ENCODE peak calls at places on chromosome 2, in four cellular contexts. W is K562, L is GM12892, I is HepG2. P is an unnamed sample.

GRCh38 chr2:42132066-42132965 is 36.8 kb upstream of the EML4 start:
- DNase-seq in W (no peak), L (no peak), I (no peak), P (no peak)

GRCh38 chr2:7826656-7827055 is 855.2 kb upstream of the ID2 start:
- DNase-seq in W (no peak), L (no peak), I (no peak), P (no peak)

GRCh38 chr2:11236335-11236734 is 81.1 kb downstream of the SLC66A3 start:
- DNase-seq in W (peak), L (no peak), I (no peak), P (no peak)

GRCh38 chr2:28343971-28344715 is 48.5 kb upstream of the FOSL2 start:
- DNase-seq in W (no peak), L (no peak), I (no peak), P (no peak)

GRCh38 chr2:3432693-3433338 is 53.3 kb downstream of the TRAPPC12 start:
- DNase-seq in W (no peak), L (no peak), I (no peak), P (no peak)

GRCh38 chr2:61770746-61771145 is 83.1 kb downstream of the FAM161A start:
- DNase-seq in W (no peak), L (no peak), I (no peak), P (no peak)

GRCh38 chr2:99691931-99692330 is 202.1 kb upstream of the REV1 start:
- DNase-seq in W (no peak), L (no peak), I (no peak), P (no peak)

GRCh38 chr2:113157897-113158753 is 15.6 kb upstream of the PSD4 start:
- DNase-seq in W (no peak), L (no peak), I (no peak), P (no peak)

GRCh38 chr2:73386894-73387636 is 1.4 kb downstream of the ALMS1 start:
- DNase-seq in W (no peak), L (no peak), I (no peak), P (no peak)

GRCh38 chr2:165911231-165911630 is 42.3 kb downstream of the TTC21B start:
- DNase-seq in W (no peak), L (no peak), I (no peak), P (no peak)

GRCh38 chr2:55056024-55056521 is 5.8 kb upstream of the RTN4 start:
- DNase-seq in W (peak), L (no peak), I (no peak), P (no peak)

GRCh38 chr2:37371979-37372378 is 27.5 kb downstream of the QPCT start:
- DNase-seq in W (no peak), L (no peak), I (no peak), P (no peak)

GRCh38 chr2:199136681-199137080 is 321.1 kb downstream of the SATB2 start:
- DNase-seq in W (peak), L (no peak), I (no peak), P (no peak)

GRCh38 chr2:128217671-128218070 is 101.0 kb downstream of the HS6ST1 start:
- DNase-seq in W (no peak), L (no peak), I (no peak), P (no peak)

GRCh38 chr2:235257590-235257989 is 236.3 kb upstream of the AGAP1 start:
- DNase-seq in W (no peak), L (no peak), I (no peak), P (no peak)

GRCh38 chr2:74107071-74107470 is 40.6 kb downstream of the BOLA3 start:
- DNase-seq in W (no peak), L (no peak), I (no peak), P (no peak)

GRCh38 chr2:23806665-23807064 is 120.3 kb downstream of the ATAD2B start:
- DNase-seq in W (no peak), L (no peak), I (no peak), P (no peak)

GRCh38 chr2:18440141-18440605 is 120.3 kb downstream of the RDH14 start:
- DNase-seq in W (no peak), L (no peak), I (no peak), P (no peak)

GRCh38 chr2:53519925-53520629 is 247.5 kb upstream of the CHAC2 start:
- DNase-seq in W (no peak), L (no peak), I (no peak), P (no peak)

GRCh38 chr2:9768388-9768787 is 74.9 kb upstream of the TAF1B start:
- DNase-seq in W (peak), L (no peak), I (peak), P (no peak)

GRCh38 chr2:173354073-173354600 is 535 bp upstream of the CDCA7 start:
- DNase-seq in W (peak), L (peak), I (peak), P (peak)

GRCh38 chr2:43521568-43521967 is 74.3 kb downstream of the THADA start:
- DNase-seq in W (no peak), L (no peak), I (no peak), P (no peak)

GRCh38 chr2:237152361-237152760 is 66.7 kb downstream of the COPS8 start:
- DNase-seq in W (no peak), L (no peak), I (no peak), P (no peak)

GRCh38 chr2:54573532-54573915 is 117.4 kb downstream of the SPTBN1 start:
- DNase-seq in W (no peak), L (no peak), I (no peak), P (no peak)

GRCh38 chr2:196335238-196335637 is 163.9 kb upstream of the STK17B start:
- DNase-seq in W (no peak), L (no peak), I (no peak), P (no peak)

GRCh38 chr2:54336136-54336976 is 80.3 kb upstream of the TSPYL6 start:
- DNase-seq in W (no peak), L (no peak), I (no peak), P (no peak)

GRCh38 chr2:172429351-172429968 is 2.1 kb downstream of the ITGA6 start:
- DNase-seq in W (no peak), L (no peak), I (no peak), P (no peak)

GRCh38 chr2:189091253-189091652 is 88.3 kb downstream of the COL5A2 start:
- DNase-seq in W (no peak), L (no peak), I (no peak), P (no peak)

GRCh38 chr2:237441605-237442004 is 27.6 kb upstream of the COL6A3 start:
- DNase-seq in W (no peak), L (no peak), I (no peak), P (no peak)

GRCh38 chr2:128040166-128040771 is 12.4 kb upstream of the SAP130 start:
- DNase-seq in W (no peak), L (no peak), I (no peak), P (no peak)

GRCh38 chr2:439540-440465 is 151.9 kb upstream of the ALKAL2 start:
- DNase-seq in W (no peak), L (no peak), I (no peak), P (no peak)

GRCh38 chr2:120930236-120930635 is 194.6 kb downstream of the GLI2 start:
- DNase-seq in W (no peak), L (no peak), I (no peak), P (no peak)

GRCh38 chr2:234444888-234445287 is 52.0 kb downstream of the ARL4C start:
- DNase-seq in W (no peak), L (no peak), I (no peak), P (no peak)

GRCh38 chr2:98875081-98875728 is 60.8 kb downstream of the CRACDL start:
- DNase-seq in W (no peak), L (no peak), I (no peak), P (no peak)

GRCh38 chr2:241898681-241899270 is 29.2 kb downstream of the RTP5 start:
- DNase-seq in W (no peak), L (no peak), I (no peak), P (no peak)

GRCh38 chr2:224101820-224102630 is 62.9 kb upstream of the SERPINE2 start:
- DNase-seq in W (no peak), L (no peak), I (no peak), P (no peak)

GRCh38 chr2:97816411-97816810 is 103.0 kb downstream of the ZAP70 start:
- DNase-seq in W (no peak), L (no peak), I (no peak), P (no peak)

GRCh38 chr2:239303711-239304532 is 96.9 kb downstream of the HDAC4 start:
- DNase-seq in W (no peak), L (no peak), I (no peak), P (no peak)

GRCh38 chr2:224709276-224709675 is 6.9 kb downstream of the CCDC195 start:
- DNase-seq in W (no peak), L (no peak), I (no peak), P (no peak)

GRCh38 chr2:100759901-100760300 is 60.0 kb upstream of the NPAS2 start:
- DNase-seq in W (no peak), L (no peak), I (no peak), P (no peak)

GRCh38 chr2:100756704-100757103 is 63.2 kb upstream of the NPAS2 start:
- DNase-seq in W (no peak), L (no peak), I (no peak), P (no peak)

GRCh38 chr2:100755441-100755840 is 64.5 kb upstream of the NPAS2 start:
- DNase-seq in W (no peak), L (no peak), I (no peak), P (no peak)

GRCh38 chr2:100754951-100755350 is 65.0 kb upstream of the NPAS2 start:
- DNase-seq in W (no peak), L (no peak), I (no peak), P (no peak)

DNA sequence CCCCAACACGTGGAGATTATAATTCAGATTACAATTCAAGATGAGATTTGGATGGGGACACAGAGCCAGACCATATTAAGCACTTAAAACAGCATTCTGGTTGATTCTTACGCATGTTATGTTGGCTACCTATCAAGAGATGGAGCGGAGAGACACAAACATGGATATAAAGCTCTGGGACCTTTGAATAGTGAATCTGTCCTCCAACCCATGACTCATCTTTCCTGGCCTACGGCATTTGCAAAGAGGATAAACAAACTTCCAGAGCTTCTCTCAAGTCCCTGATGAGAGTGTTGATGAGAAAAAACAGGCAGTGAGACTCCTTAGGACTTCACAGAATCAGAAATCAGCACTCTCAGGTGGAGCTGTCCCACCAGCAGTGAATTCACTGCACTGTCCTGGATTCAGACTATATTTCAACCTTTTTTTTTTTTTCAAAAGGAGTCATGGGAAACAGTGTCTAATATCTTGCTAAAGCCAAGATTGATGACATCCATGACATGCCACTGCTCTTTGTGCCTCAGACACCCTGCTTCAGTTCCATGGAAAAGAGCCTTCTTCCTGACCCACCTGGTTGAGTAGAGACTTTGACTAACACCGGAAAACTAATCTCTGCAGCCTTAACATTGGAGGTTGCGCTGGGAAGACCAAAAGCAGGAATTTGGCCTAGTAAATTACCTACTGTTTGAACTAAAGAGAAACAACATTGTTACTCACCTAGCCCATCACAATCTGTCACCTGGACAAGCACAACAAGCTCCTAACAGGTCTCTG is 62.1 kb upstream of the NPAS2 start:
- DNase-seq in W (no peak), L (no peak), I (peak), P (no peak)
- TF ChIP-seq TAF1 in W (no peak), L (no peak), I (no peak), P (no peak)

DNA sequence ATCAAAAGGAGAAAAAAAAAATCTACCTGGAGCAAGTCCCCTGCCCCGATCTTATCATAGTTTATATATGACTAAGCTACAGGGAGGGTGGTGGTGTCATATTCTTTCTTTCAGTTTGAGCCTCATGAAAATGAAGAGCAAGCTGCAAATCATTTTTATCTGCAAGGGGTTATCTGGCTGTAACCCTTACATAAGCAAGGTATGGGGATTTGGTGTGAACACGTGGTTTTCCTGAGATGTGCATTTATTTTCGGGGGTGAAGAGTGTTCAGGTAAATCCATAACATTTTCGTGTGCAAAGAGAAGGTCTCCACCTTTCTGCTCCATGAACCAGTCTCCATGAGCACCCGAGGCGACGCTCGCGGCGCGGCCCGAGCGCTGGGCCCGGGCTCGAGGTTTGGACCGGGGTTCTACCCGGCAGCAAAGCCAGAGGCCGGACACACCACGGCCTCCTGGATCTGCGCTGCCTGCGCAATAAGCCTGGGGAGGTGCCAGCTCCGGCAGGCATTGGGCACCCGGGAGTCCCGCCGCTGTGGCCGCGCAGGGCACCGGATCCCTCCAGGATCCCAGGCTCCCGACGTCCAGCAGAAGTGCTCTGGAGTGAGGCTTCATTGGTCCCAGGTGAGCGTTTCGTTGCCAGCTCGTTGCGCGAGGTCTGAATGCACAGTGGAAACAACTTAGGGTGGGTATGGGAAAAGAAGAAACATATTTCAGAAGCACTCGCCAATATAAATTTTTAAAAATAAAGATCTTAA is 36.1 kb upstream of the GPD2 start:
- DNase-seq in W (peak), L (peak), I (peak), P (peak)
- TF ChIP-seq POLR2A in W (no peak), L (no peak), I (no peak), P (no peak)

GRCh38 chr2:25330273-25330672 is 11.5 kb downstream of the DNMT3A start:
- DNase-seq in W (no peak), L (no peak), I (no peak), P (no peak)
- TF ChIP-seq TAF1 in W (no peak), L (no peak), I (no peak), P (no peak)

GRCh38 chr2:143682643-143683042 is 553.4 kb downstream of the ARHGAP15 start:
- DNase-seq in W (no peak), L (no peak), I (no peak), P (no peak)

GRCh38 chr2:143684731-143685364 is 555.6 kb downstream of the ARHGAP15 start:
- DNase-seq in W (no peak), L (no peak), I (no peak), P (no peak)

GRCh38 chr2:143685439-143686078 is 556.3 kb downstream of the ARHGAP15 start:
- DNase-seq in W (no peak), L (no peak), I (no peak), P (no peak)

GRCh38 chr2:143686585-143687164 is 557.5 kb downstream of the ARHGAP15 start:
- DNase-seq in W (peak), L (no peak), I (peak), P (no peak)

DNA sequence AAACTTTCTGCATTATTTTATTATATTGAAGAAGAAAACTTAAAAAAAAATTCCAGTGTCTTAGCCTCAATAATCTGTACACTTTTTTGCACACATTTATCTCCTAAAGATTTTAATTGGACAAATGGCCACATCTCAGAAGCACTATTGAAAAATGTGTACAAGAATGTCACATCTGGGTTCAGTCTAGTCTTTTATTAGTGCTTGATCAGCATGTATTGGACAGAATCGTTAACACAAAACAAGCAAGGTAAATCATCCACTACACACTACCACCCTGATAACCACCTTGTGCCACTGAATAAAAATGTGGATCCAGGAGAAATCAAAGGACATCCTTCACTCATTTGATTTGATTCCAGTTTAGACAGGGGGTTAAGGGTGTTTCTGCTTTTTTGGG is 554.8 kb downstream of the ARHGAP15 start:
- DNase-seq in W (no peak), L (no peak), I (no peak), P (no peak)
- TF ChIP-seq POLR2A in W (no peak), L (no peak), I (no peak), P (no peak)

DNA sequence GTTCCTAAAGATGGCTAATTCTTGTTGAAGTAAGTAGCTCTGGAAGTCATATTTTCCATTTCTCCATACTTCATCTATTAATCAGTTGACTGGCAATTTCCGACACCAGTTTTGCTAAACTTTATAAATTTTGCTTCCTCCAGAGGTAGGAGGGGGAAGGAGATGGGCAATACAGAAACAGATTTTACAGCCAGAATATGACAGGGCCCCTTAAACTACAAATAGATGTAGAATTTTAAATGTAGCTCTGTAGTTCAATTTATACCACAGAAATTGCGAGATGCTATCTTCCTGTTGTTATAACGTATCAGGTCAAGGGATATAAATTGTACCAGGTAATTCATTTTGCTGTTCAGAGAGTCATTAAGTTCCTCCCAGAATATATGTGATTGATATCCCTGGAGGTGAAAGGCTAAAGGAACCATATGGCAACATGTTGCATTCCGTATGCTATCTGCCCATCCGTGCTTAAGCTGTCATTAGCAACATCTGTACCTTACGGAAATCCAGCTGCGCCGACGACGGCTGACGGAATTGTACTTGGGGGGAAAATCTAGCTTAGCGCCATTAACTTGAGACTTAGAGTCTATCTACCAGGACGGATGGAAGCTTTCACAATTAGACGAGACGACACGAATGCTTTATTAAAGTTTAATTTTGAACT is 8.4 kb upstream of the NR4A2 start:
- DNase-seq in W (peak), L (no peak), I (no peak), P (no peak)
- TF ChIP-seq TAF1 in W (no peak), L (no peak), I (no peak), P (no peak)

DNA sequence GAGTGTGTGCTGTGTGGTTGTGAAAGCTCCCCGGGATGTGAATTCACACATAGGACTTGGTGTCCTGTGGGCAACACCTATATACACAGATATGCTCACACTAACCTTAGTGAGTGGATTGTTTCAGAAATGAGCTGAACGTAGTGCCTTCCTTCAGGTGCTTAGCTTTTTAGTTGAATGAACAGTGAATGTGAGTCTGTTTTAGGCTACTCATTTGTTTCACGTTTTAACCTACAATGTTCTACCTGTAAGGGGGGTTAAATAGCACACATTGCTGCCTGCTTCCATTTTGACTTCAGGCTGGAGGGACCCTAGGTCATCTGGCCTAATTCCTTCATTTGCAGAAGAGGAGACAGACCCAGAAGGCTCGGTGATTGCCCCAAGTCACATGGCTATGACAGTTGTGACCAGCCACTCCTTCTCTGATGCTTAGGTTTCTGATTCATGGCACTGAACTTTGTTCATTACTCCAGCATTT is 1.0 kb downstream of the PLEK start:
- DNase-seq in W (no peak), L (no peak), I (no peak), P (no peak)
- TF ChIP-seq POLR2A in W (no peak), L (peak), I (no peak), P (peak)

GRCh38 chr2:149490296-149490695 is 97.3 kb downstream of the MMADHC start:
- DNase-seq in W (no peak), L (no peak), I (no peak), P (no peak)
- TF ChIP-seq TAF1 in W (no peak), L (no peak), I (no peak), P (no peak)

GRCh38 chr2:70087703-70088507 is 628 bp downstream of the PCBP1 start:
- DNase-seq in W (peak), L (peak), I (peak), P (no peak)
- TF ChIP-seq POLR2A in W (peak), L (peak), I (peak), P (peak)

P was measured in GM12891.